ENCODE peak calls at places on chromosome 17, in ten cellular contexts. E is amygdala; F is cardiac septum; Y is activated CD4-positive, alpha-beta memory T cell treated with anti-CD3 and anti-CD28 coated beads for 36 hours; U is progenitor cell of endocrine pancreas; G is A673; M is SHP77; O is NCI-H146; W is A172; B is lung microvascular endothelial cell. S is an unnamed sample.

GRCh38 chr17:55909776-55910175 is 158.9 kb downstream of the PCTP start:
- DNase-seq in E (no peak), F (no peak), Y (no peak), U (no peak), G (no peak), M (no peak), O (no peak), W (no peak), B (no peak), S (no peak)

GRCh38 chr17:12256380-12256995 is 235.8 kb downstream of the MAP2K4 start:
- DNase-seq in E (no peak), F (no peak), Y (peak; percentile 21), U (no peak), G (peak; percentile 64), M (peak; percentile 44), O (peak; percentile 4), W (peak; percentile 46), B (peak; percentile 64), S (peak; percentile 87)

GRCh38 chr17:43768382-43768781 is 9.8 kb upstream of the SOST start:
- DNase-seq in E (peak; percentile 36), F (peak; percentile 86), Y (no peak), U (no peak), G (no peak), M (no peak), O (no peak), W (no peak), B (no peak), S (no peak)

GRCh38 chr17:38632334-38632733 is 26.6 kb upstream of the SRCIN1 start:
- DNase-seq in E (no peak), F (no peak), Y (no peak), U (no peak), G (no peak), M (no peak), O (no peak), W (no peak), B (no peak), S (no peak)

GRCh38 chr17:6627019-6627418 is 13.5 kb downstream of the KIAA0753 start:
- DNase-seq in E (no peak), F (no peak), Y (no peak), U (no peak), G (no peak), M (no peak), O (no peak), W (peak; percentile 19), B (no peak), S (no peak)

GRCh38 chr17:80790021-80790765 is 201.4 kb upstream of the CHMP6 start:
- DNase-seq in E (no peak), F (no peak), Y (peak; percentile 47), U (no peak), G (peak; percentile 37), M (no peak), O (no peak), W (no peak), B (peak; percentile 59), S (no peak)

GRCh38 chr17:13398853-13399252 is 202.9 kb downstream of the HS3ST3A1 start:
- DNase-seq in E (no peak), F (no peak), Y (no peak), U (no peak), G (no peak), M (no peak), O (no peak), W (no peak), B (no peak), S (no peak)

GRCh38 chr17:79664925-79665738 is 54.3 kb upstream of the RBFOX3 start:
- DNase-seq in E (peak; percentile 32), F (peak; percentile 84), Y (no peak), U (peak; percentile 7), G (no peak), M (no peak), O (no peak), W (no peak), B (peak; percentile 83), S (no peak)

GRCh38 chr17:14442798-14443553 is 142.1 kb downstream of the HS3ST3B1 start:
- DNase-seq in E (no peak), F (no peak), Y (no peak), U (no peak), G (no peak), M (no peak), O (no peak), W (no peak), B (no peak), S (no peak)

GRCh38 chr17:66441012-66441703 is 138.7 kb downstream of the PRKCA start:
- DNase-seq in E (no peak), F (no peak), Y (no peak), U (no peak), G (no peak), M (no peak), O (no peak), W (peak; percentile 18), B (no peak), S (no peak)

GRCh38 chr17:29585080-29585751 is 4.2 kb downstream of the GIT1 start:
- DNase-seq in E (no peak), F (no peak), Y (peak; percentile 42), U (no peak), G (no peak), M (no peak), O (no peak), W (peak; percentile 67), B (peak; percentile 86), S (no peak)

GRCh38 chr17:14270508-14270907 is 30.4 kb upstream of the HS3ST3B1 start:
- DNase-seq in E (no peak), F (no peak), Y (no peak), U (no peak), G (no peak), M (no peak), O (no peak), W (no peak), B (no peak), S (peak; percentile 70)

GRCh38 chr17:64682261-64683181 is 20.4 kb upstream of the SMURF2 start:
- DNase-seq in E (no peak), F (no peak), Y (no peak), U (no peak), G (no peak), M (no peak), O (peak; percentile 1), W (peak; percentile 74), B (no peak), S (no peak)

GRCh38 chr17:80347948-80348351 is 67.0 kb upstream of the ENDOV start:
- DNase-seq in E (no peak), F (no peak), Y (no peak), U (no peak), G (no peak), M (no peak), O (no peak), W (no peak), B (no peak), S (no peak)

GRCh38 chr17:14299261-14300093 is 1.4 kb upstream of the HS3ST3B1 start:
- DNase-seq in E (no peak), F (no peak), Y (peak; percentile 56), U (peak; percentile 33), G (no peak), M (no peak), O (no peak), W (no peak), B (peak; percentile 34), S (peak; percentile 47)

GRCh38 chr17:65324574-65324973 is 187.4 kb downstream of the RGS9 start:
- DNase-seq in E (no peak), F (no peak), Y (no peak), U (no peak), G (no peak), M (no peak), O (no peak), W (no peak), B (no peak), S (peak; percentile 34)

GRCh38 chr17:30219833-30220232 is 15.7 kb downstream of the SLC6A4 start:
- DNase-seq in E (no peak), F (no peak), Y (no peak), U (no peak), G (no peak), M (no peak), O (no peak), W (no peak), B (peak; percentile 40), S (no peak)

GRCh38 chr17:82317394-82318168 is at the start of gene CD7:
- DNase-seq in E (no peak), F (no peak), Y (peak; percentile 78), U (no peak), G (no peak), M (no peak), O (no peak), W (no peak), B (no peak), S (peak; percentile 52)

GRCh38 chr17:74430706-74431567 is 951 bp upstream of the GPRC5C start:
- DNase-seq in E (peak; percentile 55), F (peak; percentile 91), Y (peak; percentile 54), U (peak; percentile 84), G (no peak), M (peak; percentile 94), O (peak; percentile 49), W (peak; percentile 85), B (no peak), S (no peak)

GRCh38 chr17:48462946-48463345 is 32.9 kb upstream of the SKAP1 start:
- DNase-seq in E (no peak), F (no peak), Y (no peak), U (no peak), G (no peak), M (peak; percentile 50), O (peak; percentile 14), W (no peak), B (no peak), S (no peak)

GRCh38 chr17:14833201-14833773 is 431.8 kb downstream of the PMP22 start:
- DNase-seq in E (no peak), F (no peak), Y (peak; percentile 11), U (no peak), G (no peak), M (no peak), O (no peak), W (peak; percentile 23), B (no peak), S (no peak)

GRCh38 chr17:76623271-76624146 is 20.0 kb downstream of the ST6GALNAC1 start:
- DNase-seq in E (peak; percentile 57), F (peak; percentile 91), Y (peak; percentile 85), U (peak; percentile 69), G (peak; percentile 74), M (peak; percentile 42), O (peak; percentile 62), W (peak; percentile 61), B (peak; percentile 78), S (peak; percentile 79)

GRCh38 chr17:46780003-46780373 is 38.5 kb downstream of the WNT3 start:
- DNase-seq in E (no peak), F (no peak), Y (no peak), U (no peak), G (no peak), M (no peak), O (no peak), W (no peak), B (no peak), S (no peak)

GRCh38 chr17:77164483-77165030 is 23.8 kb downstream of the SEC14L1 start:
- DNase-seq in E (peak; percentile 38), F (no peak), Y (no peak), U (no peak), G (no peak), M (peak; percentile 40), O (peak; percentile 95), W (no peak), B (peak; percentile 67), S (peak; percentile 81)